ENCODE peak calls at places on chromosomes 2 and 18, in eight cellular contexts. Z is testis, N is skeletal muscle cell, I is H7, D is left ventricle myocardium inferior, W is WERI-Rb-1, T is AG10803, J is BJ. G is an unnamed sample.
A peak's percentile ranks its signal among the peaks of the same experiment; 100 is the strongest.

GRCh38 chr18:11981633-11982366 is 493 bp downstream of the IMPA2 start:
- DNase-seq in Z (peak; percentile 38), N (no peak), I (peak; percentile 72), D (peak; percentile 44), W (no peak), T (peak; percentile 13), J (no peak), G (no peak)

GRCh38 chr2:19767876-19768275 is 133.9 kb downstream of the TTC32 start:
- DNase-seq in Z (no peak), N (no peak), I (no peak), D (no peak), W (no peak), T (peak; percentile 74), J (no peak), G (no peak)

GRCh38 chr2:20450201-20451108 is 3.6 kb downstream of the RHOB start:
- DNase-seq in Z (peak; percentile 61), N (peak; percentile 88), I (peak; percentile 64), D (peak; percentile 61), W (peak; percentile 79), T (peak; percentile 93), J (peak; percentile 67), G (peak; percentile 45)

GRCh38 chr2:58640042-58640441 is 398.9 kb upstream of the FANCL start:
- DNase-seq in Z (no peak), N (no peak), I (no peak), D (no peak), W (peak; percentile 22), T (no peak), J (no peak), G (no peak)

GRCh38 chr2:47264686-47265085 is 109.6 kb upstream of the STPG4 start:
- DNase-seq in Z (no peak), N (no peak), I (no peak), D (no peak), W (no peak), T (no peak), J (no peak), G (no peak)

GRCh38 chr2:234467289-234467688 is 29.6 kb downstream of the ARL4C start:
- DNase-seq in Z (no peak), N (no peak), I (no peak), D (no peak), W (no peak), T (peak; percentile 54), J (no peak), G (peak; percentile 58)

GRCh38 chr2:167490394-167490793 is 602.1 kb downstream of the XIRP2 start:
- DNase-seq in Z (no peak), N (no peak), I (no peak), D (no peak), W (no peak), T (no peak), J (no peak), G (no peak)

GRCh38 chr2:151102196-151102692 is 159.4 kb downstream of the RBM43 start:
- DNase-seq in Z (no peak), N (no peak), I (no peak), D (no peak), W (no peak), T (no peak), J (no peak), G (no peak)

GRCh38 chr2:201220102-201220570 is 37.2 kb downstream of the CASP10 start:
- DNase-seq in Z (peak; percentile 45), N (no peak), I (peak; percentile 29), D (peak; percentile 24), W (no peak), T (no peak), J (no peak), G (no peak)

DNA sequence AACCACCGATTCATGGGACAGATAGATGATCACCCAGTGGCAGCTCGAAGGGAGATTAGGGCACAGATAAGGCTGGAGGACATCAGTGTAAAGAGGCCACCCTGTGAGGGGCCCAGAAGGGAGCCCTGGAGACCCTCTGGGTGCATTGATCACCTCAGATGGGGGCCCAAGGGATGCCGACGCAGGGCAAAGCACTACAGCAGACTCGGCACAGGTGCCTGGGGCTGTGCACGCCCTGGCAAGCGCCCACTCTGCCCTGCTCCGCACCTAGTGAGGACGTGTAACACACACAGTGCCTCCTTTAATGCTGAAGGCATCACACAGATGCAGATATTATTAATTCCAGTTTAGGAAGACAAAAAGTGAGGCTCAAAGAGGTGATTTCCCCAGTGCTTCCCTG is 9.5 kb downstream of the GYPC start:
- DNase-seq in Z (no peak), N (no peak), I (peak; percentile 14), D (no peak), W (no peak), T (no peak), J (no peak), G (no peak)
- H3K4me3 ChIP-seq in Z (no peak overlapping the region), N (no peak overlapping the region), I (no peak overlapping the region), D (no peak overlapping the region), W (no peak overlapping the region), T (no peak overlapping the region), J (no peak overlapping the region), G (no peak overlapping the region)

GRCh38 chr2:203813684-203814083 is 53.9 kb upstream of the CTLA4 start:
- DNase-seq in Z (no peak), N (no peak), I (no peak), D (no peak), W (no peak), T (no peak), J (no peak), G (no peak)

GRCh38 chr2:203809991-203810510 is 57.5 kb upstream of the CTLA4 start:
- DNase-seq in Z (no peak), N (no peak), I (no peak), D (no peak), W (no peak), T (no peak), J (no peak), G (no peak)

GRCh38 chr2:203814661-203815540 is 52.7 kb upstream of the CTLA4 start:
- DNase-seq in Z (peak; percentile 66), N (no peak), I (peak; percentile 63), D (peak; percentile 39), W (peak; percentile 25), T (peak; percentile 85), J (no peak), G (peak; percentile 42)

GRCh38 chr2:203811491-203812221 is 55.9 kb upstream of the CTLA4 start:
- DNase-seq in Z (peak; percentile 49), N (peak; percentile 84), I (no peak), D (peak; percentile 63), W (no peak), T (peak; percentile 92), J (peak; percentile 59), G (peak; percentile 63)

GRCh38 chr2:203812294-203813221 is 55.0 kb upstream of the CTLA4 start:
- DNase-seq in Z (no peak), N (no peak), I (no peak), D (no peak), W (no peak), T (no peak), J (no peak), G (no peak)
- H3K4me3 ChIP-seq in Z (no peak overlapping the region), N (no peak overlapping the region), I (no peak overlapping the region), D (no peak overlapping the region), W (no peak overlapping the region), T (no peak overlapping the region), J (no peak overlapping the region), G (no peak overlapping the region)

GRCh38 chr2:23940262-23940975 is at the start of gene UBXN2A:
- DNase-seq in Z (peak; percentile 82), N (peak; percentile 39), I (peak; percentile 95), D (peak; percentile 79), W (peak; percentile 78), T (peak; percentile 74), J (no peak), G (no peak)

GRCh38 chr2:23939054-23939436 is 1.2 kb upstream of the UBXN2A start:
- DNase-seq in Z (no peak), N (peak; percentile 30), I (no peak), D (no peak), W (no peak), T (peak; percentile 58), J (no peak), G (no peak)

GRCh38 chr2:23941644-23942043 is 1.4 kb downstream of the UBXN2A start:
- DNase-seq in Z (no peak), N (no peak), I (no peak), D (no peak), W (no peak), T (no peak), J (no peak), G (no peak)

GRCh38 chr2:23943666-23944065 is 3.4 kb downstream of the UBXN2A start:
- DNase-seq in Z (no peak), N (no peak), I (no peak), D (no peak), W (peak; percentile 18), T (no peak), J (no peak), G (no peak)

GRCh38 chr2:23940976-23941605 is 828 bp downstream of the UBXN2A start:
- DNase-seq in Z (no peak), N (no peak), I (no peak), D (no peak), W (no peak), T (no peak), J (no peak), G (no peak)
- H3K4me3 ChIP-seq in Z (peak overlapping the region; percentile 80), N (peak overlapping the region; percentile 57), I (peak overlapping the region; percentile 79), D (peak overlapping the region; percentile 85), W (peak overlapping the region; percentile 52), T (peak overlapping the region; percentile 92), J (peak overlapping the region; percentile 87), G (peak overlapping the region; percentile 80)

GRCh38 chr2:37711308-37711731 is 39.9 kb upstream of the CDC42EP3 start:
- DNase-seq in Z (no peak), N (peak; percentile 79), I (peak; percentile 28), D (no peak), W (no peak), T (peak; percentile 98), J (peak; percentile 78), G (peak; percentile 75)
- H3K4me3 ChIP-seq in Z (no peak overlapping the region), N (no peak overlapping the region), I (no peak overlapping the region), D (no peak overlapping the region), W (no peak overlapping the region), T (no peak overlapping the region), J (no peak overlapping the region), G (no peak overlapping the region)

GRCh38 chr2:213067888-213068287 is 83.5 kb downstream of the IKZF2 start:
- DNase-seq in Z (no peak), N (no peak), I (no peak), D (no peak), W (no peak), T (peak; percentile 5), J (no peak), G (no peak)
- H3K4me3 ChIP-seq in Z (no peak overlapping the region), N (no peak overlapping the region), I (no peak overlapping the region), D (no peak overlapping the region), W (no peak overlapping the region), T (no peak overlapping the region), J (no peak overlapping the region), G (no peak overlapping the region)

G was measured in AG04450.